ENCODE peak calls at places on chromosomes 5 and 9, in seven cellular contexts. W, S, X, L, A, P and I are unnamed samples.

GRCh38 chr5:143063175-143063970 is 293.2 kb downstream of the ARHGAP26 start:
- DNase-seq in W (no peak), S (no peak), X (no peak), L (no peak), A (no peak), P (no peak), I (no peak)

GRCh38 chr5:103362211-103362610 is 103.6 kb downstream of the MACIR start:
- DNase-seq in W (no peak), S (no peak), X (peak), L (no peak), A (no peak), P (no peak), I (peak)

GRCh38 chr5:145908206-145908945 is 28.0 kb upstream of the SH3RF2 start:
- DNase-seq in W (no peak), S (no peak), X (no peak), L (no peak), A (no peak), P (no peak), I (no peak)

GRCh38 chr5:110769282-110769681 is 30.5 kb downstream of the SLC25A46 start:
- DNase-seq in W (no peak), S (no peak), X (peak), L (no peak), A (no peak), P (no peak), I (no peak)

GRCh38 chr5:36240779-36241635 is 718 bp downstream of the NADK2 start:
- DNase-seq in W (peak), S (peak), X (peak), L (peak), A (no peak), P (no peak), I (peak)

GRCh38 chr5:159319822-159320221 is 10.5 kb downstream of the IL12B start:
- DNase-seq in W (no peak), S (no peak), X (no peak), L (no peak), A (no peak), P (no peak), I (no peak)

GRCh38 chr9:114287763-114288232 is 35.1 kb upstream of the ORM1 start:
- DNase-seq in W (no peak), S (no peak), X (no peak), L (no peak), A (no peak), P (no peak), I (no peak)

GRCh38 chr5:74493426-74493825 is 147.1 kb downstream of the ENC1 start:
- DNase-seq in W (no peak), S (no peak), X (no peak), L (no peak), A (no peak), P (no peak), I (no peak)

GRCh38 chr5:88653471-88653870 is 229.5 kb downstream of the MEF2C start:
- DNase-seq in W (no peak), S (no peak), X (no peak), L (no peak), A (no peak), P (no peak), I (no peak)

GRCh38 chr5:1975898-1976765 is 93.4 kb upstream of the IRX4 start:
- DNase-seq in W (no peak), S (no peak), X (no peak), L (no peak), A (no peak), P (no peak), I (no peak)

GRCh38 chr5:97838214-97838613 is 655.2 kb upstream of the RIOK2 start:
- DNase-seq in W (no peak), S (no peak), X (peak), L (peak), A (peak), P (no peak), I (peak)

GRCh38 chr5:130278136-130278535 is 373.9 kb downstream of the CHSY3 start:
- DNase-seq in W (no peak), S (no peak), X (no peak), L (no peak), A (no peak), P (no peak), I (no peak)

GRCh38 chr9:73869261-73869660 is 627.9 kb upstream of the RORB start:
- DNase-seq in W (peak), S (no peak), X (peak), L (peak), A (peak), P (peak), I (no peak)

GRCh38 chr5:14109041-14109747 is 33.9 kb upstream of the TRIO start:
- DNase-seq in W (peak), S (no peak), X (peak), L (peak), A (peak), P (no peak), I (no peak)

GRCh38 chr5:37088041-37088440 is 161.1 kb downstream of the CPLANE1 start:
- DNase-seq in W (no peak), S (no peak), X (no peak), L (no peak), A (no peak), P (no peak), I (no peak)